ENCODE peak calls at places on chromosomes 11 and 22, in four cellular contexts. P, T, G and Z are unnamed samples.

GRCh38 chr11:69213964-69214363 is 58.2 kb downstream of the SMIM38 start:
- DNase-seq in T (no peak), P (no peak), G (no peak), Z (peak)

GRCh38 chr11:82521427-82521826 is 212.2 kb downstream of the FAM181B start:
- DNase-seq in G (no peak), T (no peak), P (no peak), Z (no peak)

GRCh38 chr22:44365196-44365802 is 52.5 kb upstream of the SHISAL1 start:
- DNase-seq in T (no peak), G (no peak), P (no peak), Z (peak)

GRCh38 chr11:6628526-6628925 is 9.3 kb upstream of the TPP1 start:
- DNase-seq in G (no peak), P (no peak), T (no peak), Z (no peak)

GRCh38 chr11:120195601-120196289 is 15.1 kb upstream of the OAF start:
- DNase-seq in T (peak), P (no peak), G (no peak), Z (no peak)

GRCh38 chr11:34219279-34219678 is 113.8 kb downstream of the NAT10 start:
- DNase-seq in G (no peak), P (no peak), T (no peak), Z (no peak)

GRCh38 chr11:115505165-115505564 is 950 bp upstream of the CADM1 start:
- DNase-seq in T (peak), G (no peak), P (no peak), Z (no peak)

GRCh38 chr11:60852060-60852638 is 3.6 kb downstream of the PTGDR2 start:
- DNase-seq in T (no peak), G (no peak), P (peak), Z (no peak)

GRCh38 chr11:36594316-36594989 is at the start of gene IFTAP:
- DNase-seq in T (peak), G (peak), P (peak), Z (peak)

GRCh38 chr11:111047376-111047775 is 198.1 kb upstream of the POU2AF2 start:
- DNase-seq in P (no peak), T (peak), G (no peak), Z (no peak)

GRCh38 chr11:108685419-108686161 is 20.7 kb downstream of the DDX10 start:
- DNase-seq in G (no peak), P (no peak), T (no peak), Z (no peak)

GRCh38 chr22:49756656-49757055 is 71.0 kb downstream of the BRD1 start:
- DNase-seq in T (no peak), G (no peak), P (no peak), Z (peak)

GRCh38 chr11:68840661-68841653 is 759 bp downstream of the CPT1A start:
- DNase-seq in G (peak), P (peak), T (peak), Z (no peak)

GRCh38 chr11:31641477-31642062 is 132.0 kb downstream of the ELP4 start:
- DNase-seq in G (peak), T (peak), P (peak), Z (no peak)

GRCh38 chr11:125410091-125410490 is 86.0 kb downstream of the FEZ1 start:
- DNase-seq in G (no peak), P (no peak), T (peak), Z (no peak)

GRCh38 chr11:119785131-119785530 is 56.1 kb upstream of the NECTIN1 start:
- DNase-seq in G (no peak), T (no peak), P (no peak), Z (no peak)

GRCh38 chr11:63277345-63277943 is 34.0 kb upstream of the SLC22A25 start:
- DNase-seq in T (no peak), P (no peak), G (peak), Z (no peak)

GRCh38 chr11:130428692-130429681 is 578 bp upstream of the ADAMTS8 start:
- DNase-seq in P (no peak), G (no peak), T (peak), Z (no peak)
- TF ChIP-seq CTCF in P (no peak), G (peak), T (no peak), Z (no peak)

GRCh38 chr11:75553182-75553581 is 8.9 kb upstream of the SERPINH1 start:
- DNase-seq in P (no peak), G (no peak), T (no peak), Z (no peak)

GRCh38 chr11:75553889-75554257 is 8.2 kb upstream of the SERPINH1 start:
- DNase-seq in T (no peak), G (no peak), P (no peak), Z (no peak)

GRCh38 chr11:75555079-75555811 is 6.8 kb upstream of the SERPINH1 start:
- DNase-seq in G (no peak), T (no peak), P (no peak), Z (no peak)

GRCh38 chr11:75557649-75558494 is 4.2 kb upstream of the SERPINH1 start:
- DNase-seq in P (no peak), T (no peak), G (no peak), Z (peak)

GRCh38 chr11:75554258-75555022 is 7.6 kb upstream of the SERPINH1 start:
- DNase-seq in G (no peak), P (peak), T (peak), Z (peak)
- H3K27ac ChIP-seq in G (no peak), P (no peak), T (peak), Z (peak)

GRCh38 chr11:44016129-44016528 is 31.7 kb upstream of the ACCSL start:
- DNase-seq in T (no peak), P (no peak), G (peak), Z (peak)

GRCh38 chr11:44018127-44018521 is 29.7 kb upstream of the ACCSL start:
- DNase-seq in T (no peak), G (no peak), P (no peak), Z (peak)

GRCh38 chr11:44015624-44016007 is 32.2 kb upstream of the ACCSL start:
- DNase-seq in P (no peak), G (no peak), T (no peak), Z (peak)

GRCh38 chr11:44017443-44018126 is 30.2 kb upstream of the ACCSL start:
- DNase-seq in P (peak), G (peak), T (no peak), Z (no peak)

DNA sequence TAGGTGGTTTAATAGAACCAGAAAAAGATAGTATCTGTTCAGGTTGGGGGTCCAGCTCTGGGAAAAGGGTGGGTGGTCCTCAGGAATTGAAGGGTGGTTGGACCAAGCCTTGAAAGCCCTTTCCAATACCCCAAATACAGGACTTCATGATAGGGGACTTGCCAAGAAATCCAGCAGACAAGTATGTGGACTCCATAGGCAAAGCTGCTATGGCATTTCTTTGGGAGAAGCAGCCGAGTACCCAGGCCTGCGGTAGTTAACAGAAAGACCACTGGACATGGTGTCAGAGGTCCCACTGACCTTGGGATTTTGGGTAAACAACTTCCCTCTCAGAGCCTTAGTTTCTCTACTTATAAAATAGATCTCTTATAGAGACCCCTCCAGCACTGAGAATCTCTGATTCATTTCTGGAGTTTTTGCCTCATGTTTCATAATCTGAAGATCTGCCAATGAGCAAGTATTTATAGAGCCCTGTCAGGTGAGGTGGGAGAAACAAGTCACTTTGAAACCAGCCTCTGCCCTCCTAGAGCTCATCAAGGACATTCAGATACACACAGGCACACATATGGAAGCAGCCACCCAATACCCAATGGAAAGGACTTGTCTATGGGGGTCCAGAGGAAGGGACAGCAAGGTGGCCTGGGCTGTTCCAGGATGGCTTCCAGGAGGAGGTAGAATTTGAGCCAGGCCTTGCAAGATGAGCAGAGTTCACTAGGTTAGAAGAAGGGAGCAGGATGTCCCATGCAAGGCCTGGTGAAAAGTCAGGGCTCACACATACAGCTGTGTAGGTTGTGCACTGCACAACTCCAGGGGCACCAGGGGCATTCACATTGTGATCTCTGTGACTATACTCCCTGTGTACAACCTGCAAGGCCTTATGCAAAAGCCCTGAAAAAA is 31.0 kb upstream of the ACCSL start:
- DNase-seq in T (no peak), P (no peak), G (no peak), Z (peak)
- H3K4me3 ChIP-seq in T (no peak), P (no peak), G (no peak), Z (no peak)

DNA sequence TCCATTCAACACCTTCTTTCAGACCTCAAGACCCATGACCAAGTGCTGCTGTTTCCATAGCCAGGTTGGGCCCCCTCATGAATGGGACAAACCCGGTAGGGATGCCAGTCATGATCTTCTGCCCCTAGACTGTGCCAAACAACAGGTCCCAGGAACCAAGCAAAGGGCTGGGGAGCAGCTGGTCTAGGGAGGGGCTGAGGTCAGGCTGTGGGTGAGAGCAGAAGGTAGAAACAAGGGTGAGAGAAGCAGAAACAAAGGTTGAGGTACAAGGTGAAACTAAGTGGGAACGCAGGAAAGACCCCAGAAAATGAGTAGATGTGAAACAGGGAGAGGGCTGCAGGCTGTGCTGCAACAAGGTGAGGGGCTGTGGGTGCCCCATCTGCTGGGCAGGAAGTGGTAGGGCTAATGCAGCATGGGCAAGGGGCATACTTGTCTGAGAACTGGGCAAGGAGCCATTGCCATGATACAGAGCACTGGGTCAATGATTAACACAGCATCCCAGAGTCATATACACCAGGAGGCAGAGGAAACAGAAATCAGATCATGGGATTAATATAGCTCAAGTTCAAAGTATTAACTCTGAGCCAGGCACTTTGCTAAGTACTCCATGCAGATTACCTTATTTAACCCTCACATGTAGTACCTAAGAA is 45.9 kb downstream of the SLC1A2 start:
- DNase-seq in P (peak), T (no peak), G (peak), Z (no peak)
- TF ChIP-seq CTCF in P (no peak), T (no peak), G (no peak), Z (no peak)

GRCh38 chr11:1872267-1872985 is 19.3 kb downstream of the PRR33 start:
- DNase-seq in T (no peak), P (no peak), G (no peak), Z (no peak)

GRCh38 chr11:1875093-1875785 is 16.5 kb downstream of the PRR33 start:
- DNase-seq in P (no peak), G (no peak), T (no peak), Z (no peak)

GRCh38 chr11:1876361-1877063 is 15.2 kb downstream of the PRR33 start:
- DNase-seq in P (no peak), G (peak), T (peak), Z (no peak)

GRCh38 chr11:1873048-1873812 is 18.5 kb downstream of the PRR33 start:
- DNase-seq in G (no peak), T (peak), P (no peak), Z (no peak)

GRCh38 chr11:1874406-1875092 is 17.1 kb downstream of the PRR33 start:
- DNase-seq in G (no peak), T (no peak), P (no peak), Z (no peak)
- H3K27ac ChIP-seq in G (no peak), T (no peak), P (no peak), Z (peak)